ENCODE peak calls at places on chromosomes 13 and 19, in nine cellular contexts. O is H1, D is PC-3, L is fibroblast of lung, T is colonic mucosa, V is kidney, W is SK-N-SH, E is mesenchymal stem cell, G is neuronal stem cell. C is an unnamed sample. For H3K4me1, the result is how much of the 10 kb centered on the place peaks cover.

GRCh38 chr13:43936630-43937029 is 56.9 kb downstream of the LACC1 start:
- DNase-seq in O (no peak), D (no peak), L (peak), T (no peak), V (no peak), W (no peak), E (no peak), G (no peak), C (no peak)

GRCh38 chr13:95924389-95924994 is 128.7 kb downstream of the UGGT2 start:
- DNase-seq in O (no peak), D (peak), L (peak), T (no peak), V (no peak), W (no peak), E (peak), G (no peak), C (no peak)

GRCh38 chr19:39301562-39301961 is 5.4 kb downstream of the IFNL1 start:
- DNase-seq in O (no peak), D (no peak), L (no peak), T (no peak), V (no peak), W (no peak), E (no peak), G (no peak), C (no peak)

GRCh38 chr13:44373601-44374347 is at the start of gene SERP2:
- DNase-seq in O (peak), D (no peak), L (peak), T (no peak), V (peak), W (peak), E (no peak), G (peak), C (no peak)

GRCh38 chr13:101007245-101007644 is 332.6 kb upstream of the TMTC4 start:
- DNase-seq in O (no peak), D (no peak), L (no peak), T (no peak), V (no peak), W (no peak), E (no peak), G (no peak), C (no peak)

GRCh38 chr13:44884076-44884729 is 105.1 kb downstream of the NUFIP1 start:
- DNase-seq in O (no peak), D (peak), L (peak), T (no peak), V (no peak), W (no peak), E (peak), G (no peak), C (no peak)

GRCh38 chr13:59392328-59392727 is 771.4 kb downstream of the DIAPH3 start:
- DNase-seq in O (no peak), D (no peak), L (no peak), T (no peak), V (no peak), W (no peak), E (no peak), G (no peak), C (no peak)

GRCh38 chr13:20580257-20580656 is 13.3 kb downstream of the IFT88 start:
- DNase-seq in O (no peak), D (no peak), L (no peak), T (no peak), V (no peak), W (no peak), E (no peak), G (no peak), C (no peak)

GRCh38 chr19:14370169-14370998 is 10.9 kb upstream of the ADGRE5 start:
- DNase-seq in O (no peak), D (no peak), L (no peak), T (no peak), V (no peak), W (no peak), E (no peak), G (no peak), C (peak)

GRCh38 chr19:45376045-45376724 is 5.8 kb upstream of the ERCC2 start:
- DNase-seq in O (no peak), D (peak), L (peak), T (no peak), V (peak), W (peak), E (peak), G (peak), C (no peak)

GRCh38 chr19:45630463-45630862 is 8.7 kb downstream of the EML2 start:
- DNase-seq in O (no peak), D (peak), L (peak), T (no peak), V (no peak), W (peak), E (peak), G (no peak), C (no peak)

GRCh38 chr13:40338217-40338616 is 328.2 kb downstream of the FOXO1 start:
- DNase-seq in O (no peak), D (no peak), L (no peak), T (no peak), V (no peak), W (no peak), E (no peak), G (no peak), C (no peak)

DNA sequence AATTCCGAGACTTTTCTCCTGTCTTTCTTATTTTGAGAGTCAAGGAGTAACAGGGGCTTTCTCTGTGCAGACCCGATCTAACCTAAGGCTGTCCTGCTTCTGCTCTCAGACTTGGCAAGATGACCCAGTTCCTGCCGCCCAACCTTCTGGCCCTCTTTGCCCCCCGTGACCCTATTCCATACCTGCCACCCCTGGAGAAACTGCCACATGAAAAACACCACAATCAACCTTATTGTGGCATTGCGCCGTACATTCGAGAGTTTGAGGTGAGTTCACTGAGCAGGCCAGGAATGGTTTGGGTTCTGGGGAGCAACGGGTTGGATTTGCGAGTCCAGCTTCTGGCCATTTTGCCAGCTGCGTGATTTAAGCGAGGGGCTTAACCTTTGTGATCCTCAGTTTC is 1.0 kb downstream of the SNRNP70 start:
- DNase-seq in O (no peak), D (no peak), L (no peak), T (no peak), V (no peak), W (no peak), E (no peak), G (no peak), C (peak)
- H3K9ac ChIP-seq in O (peak), D (peak), L (peak), T (peak), V (peak), W (peak), E (peak), G (no peak), C (peak)

GRCh38 chr19:57016491-57016890 is 103.3 kb upstream of the USP29 start:
- DNase-seq in O (no peak), D (no peak), L (no peak), T (no peak), V (no peak), W (no peak), E (no peak), G (no peak), C (no peak)

GRCh38 chr19:57008432-57008831 is 111.4 kb upstream of the USP29 start:
- DNase-seq in O (no peak), D (no peak), L (no peak), T (no peak), V (no peak), W (no peak), E (no peak), G (no peak), C (no peak)

GRCh38 chr19:57016076-57016475 is 103.7 kb upstream of the USP29 start:
- DNase-seq in O (no peak), D (no peak), L (no peak), T (no peak), V (no peak), W (no peak), E (no peak), G (no peak), C (no peak)

DNA sequence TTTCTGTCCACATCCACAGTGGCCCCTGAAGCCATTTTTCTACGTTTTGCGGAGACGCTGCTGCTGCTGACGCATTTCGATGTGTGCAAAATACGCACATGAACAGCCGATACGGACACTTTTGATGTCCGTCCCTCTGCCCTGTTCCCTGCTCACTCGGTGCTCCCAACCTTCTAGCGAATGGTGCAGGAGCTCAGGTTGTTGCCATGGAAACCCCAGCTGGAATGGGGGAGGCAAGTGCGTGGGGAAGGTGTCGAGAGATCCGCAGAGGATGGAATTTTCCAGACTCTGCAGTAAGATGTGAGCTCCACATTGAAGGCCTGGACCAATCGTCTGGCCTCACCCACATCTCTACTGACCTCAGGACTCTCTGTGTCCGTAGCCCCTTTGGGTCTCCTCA is 109.2 kb upstream of the USP29 start:
- DNase-seq in O (no peak), D (no peak), L (no peak), T (no peak), V (no peak), W (no peak), E (no peak), G (no peak), C (no peak)
- H3K4me3 ChIP-seq in O (no peak), D (no peak), L (no peak), T (no peak), V (no peak), W (no peak), E (no peak), G (no peak), C (no peak)

DNA sequence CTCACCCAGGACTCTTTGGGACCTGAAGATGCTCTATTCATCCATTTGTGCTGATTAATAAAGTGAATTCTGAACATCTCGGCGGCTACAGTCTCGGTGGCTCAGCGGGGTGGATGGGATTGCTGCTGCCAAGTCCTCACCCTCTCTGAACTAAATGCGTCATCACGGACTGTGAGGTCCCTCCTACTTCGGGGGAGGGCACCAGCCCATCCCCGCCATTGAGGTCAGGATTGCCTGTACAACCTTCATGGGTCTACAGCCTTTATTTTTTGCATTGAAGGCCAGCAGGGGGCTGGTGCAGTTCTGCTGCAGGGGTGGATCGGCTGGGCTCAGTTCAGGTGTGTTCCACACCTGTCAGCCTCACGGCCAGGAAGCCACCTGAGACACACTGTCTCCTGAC is 181.8 kb downstream of the COL4A1 start:
- DNase-seq in O (no peak), D (no peak), L (peak), T (no peak), V (no peak), W (no peak), E (no peak), G (no peak), C (no peak)
- H3K4me1 ChIP-seq in O (under half), D (under half), L (under half), T (under half), V (under half), W (under half), E (under half), G (under half), C (under half)

GRCh38 chr19:41323430-41324125 is 13.6 kb downstream of the CCDC97 start:
- DNase-seq in O (no peak), D (peak), L (peak), T (peak), V (peak), W (peak), E (peak), G (no peak), C (no peak)

GRCh38 chr19:41321600-41322270 is 11.8 kb downstream of the CCDC97 start:
- DNase-seq in O (peak), D (peak), L (peak), T (no peak), V (peak), W (peak), E (peak), G (peak), C (peak)

GRCh38 chr19:41321204-41321599 is 11.2 kb downstream of the CCDC97 start:
- DNase-seq in O (no peak), D (no peak), L (no peak), T (no peak), V (no peak), W (no peak), E (no peak), G (no peak), C (no peak)

GRCh38 chr19:41323023-41323422 is 13.1 kb downstream of the CCDC97 start:
- DNase-seq in O (no peak), D (no peak), L (peak), T (no peak), V (peak), W (no peak), E (peak), G (no peak), C (no peak)

GRCh38 chr19:41322451-41322850 is 12.5 kb downstream of the CCDC97 start:
- DNase-seq in O (no peak), D (no peak), L (no peak), T (no peak), V (no peak), W (no peak), E (no peak), G (no peak), C (no peak)
- H3K9ac ChIP-seq in O (no peak), D (peak), L (peak), T (peak), V (no peak), W (peak), E (peak), G (no peak), C (no peak)

GRCh38 chr13:78177306-78177705 is 258.7 kb upstream of the EDNRB start:
- DNase-seq in O (no peak), D (no peak), L (no peak), T (no peak), V (no peak), W (no peak), E (no peak), G (no peak), C (no peak)
- H3K4me3 ChIP-seq in O (no peak), D (no peak), L (no peak), T (no peak), V (no peak), W (no peak), E (no peak), G (no peak), C (no peak)

GRCh38 chr19:7833225-7834156 is 3.5 kb downstream of the EVI5L start:
- DNase-seq in O (no peak), D (peak), L (peak), T (peak), V (peak), W (no peak), E (no peak), G (no peak), C (no peak)
- H3K4me1 ChIP-seq in O (under half), D (half or more), L (under half), T (under half), V (under half), W (under half), E (under half), G (under half), C (under half)

GRCh38 chr19:36796714-36796999 is 24.1 kb upstream of the ZNF850 start:
- DNase-seq in O (no peak), D (no peak), L (no peak), T (no peak), V (no peak), W (no peak), E (no peak), G (no peak), C (no peak)
- H3K9ac ChIP-seq in O (no peak), D (no peak), L (peak), T (no peak), V (peak), W (no peak), E (peak), G (no peak), C (no peak)

DNA sequence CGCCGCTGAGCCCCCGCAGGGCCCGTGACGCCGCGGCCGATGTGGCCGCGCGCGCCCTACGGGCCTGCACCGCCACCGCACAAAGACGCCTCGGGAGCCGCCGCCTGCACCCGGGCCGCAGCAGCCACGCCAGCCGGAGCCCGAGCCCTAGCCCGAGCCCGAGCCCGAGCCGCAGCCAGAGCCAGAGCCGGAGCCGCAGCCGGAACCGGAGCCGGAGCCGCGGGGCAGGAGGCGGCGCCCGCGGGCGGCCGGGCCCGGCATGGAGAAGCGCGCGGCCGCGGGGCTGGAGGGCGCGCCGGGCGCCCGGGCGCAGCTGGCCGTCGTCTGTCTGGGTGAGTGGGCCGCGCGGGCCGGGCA is 375 bp downstream of the LRP3 start:
- DNase-seq in O (no peak), D (no peak), L (peak), T (no peak), V (peak), W (no peak), E (peak), G (no peak), C (no peak)
- H3K4me3 ChIP-seq in O (peak), D (peak), L (peak), T (peak), V (peak), W (peak), E (peak), G (peak), C (no peak)

DNA sequence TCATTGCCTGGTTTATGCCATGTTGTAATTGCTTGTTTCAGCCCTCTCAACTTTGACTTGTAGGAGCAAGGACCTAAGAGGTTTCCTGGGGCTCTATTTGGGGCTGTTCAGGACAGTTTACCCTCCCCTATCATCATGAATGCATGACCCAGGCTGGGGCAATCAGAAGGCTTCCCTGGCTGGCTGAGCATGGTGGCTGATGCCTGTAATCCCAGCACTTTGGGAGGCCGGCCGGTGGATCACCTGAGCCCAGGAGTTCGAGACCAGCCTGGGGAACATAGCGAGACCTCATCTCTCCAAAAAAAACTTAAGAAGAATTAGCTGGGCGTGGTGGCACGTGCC is 6.1 kb upstream of the LSM4 start:
- DNase-seq in O (no peak), D (no peak), L (no peak), T (no peak), V (no peak), W (no peak), E (no peak), G (no peak), C (no peak)
- H3K4me1 ChIP-seq in O (under half), D (under half), L (under half), T (under half), V (under half), W (under half), E (under half), G (under half), C (under half)

DNA sequence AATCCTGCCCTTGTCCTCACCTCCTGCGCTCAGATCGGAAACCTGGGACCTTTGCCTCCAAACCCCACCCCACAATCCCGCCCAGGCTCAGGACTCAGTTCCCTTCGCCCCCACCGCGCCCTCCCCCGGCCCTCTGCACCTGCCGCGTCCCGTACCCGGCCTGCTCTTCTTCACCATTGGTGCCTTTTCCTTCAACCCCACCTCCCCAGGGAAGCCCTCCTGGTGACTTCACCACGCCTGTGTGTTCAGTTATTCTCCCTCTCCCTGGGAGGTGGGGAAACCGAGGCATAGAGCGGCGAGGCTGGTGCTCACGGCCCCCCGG is 19.3 kb upstream of the TCF3 start:
- DNase-seq in O (no peak), D (no peak), L (no peak), T (no peak), V (no peak), W (no peak), E (no peak), G (no peak), C (no peak)
- H3K9ac ChIP-seq in O (no peak), D (no peak), L (no peak), T (no peak), V (no peak), W (no peak), E (no peak), G (no peak), C (peak)

C was measured in Karpas-422.